ENCODE peak calls at places on chromosome 3, in four cellular contexts. One of them, this sample, is unnamed.

GRCh38 chr3:117010316-117010715 is 300.7 kb downstream of the TUSC7 start:
- DNase-seq in GM12878: no peak
- DNase-seq in HL-60: no peak
- DNase-seq in K562: no peak
- DNase-seq in this sample: no peak

GRCh38 chr3:28349397-28350000 is 875 bp upstream of the AZI2 start:
- DNase-seq in GM12878: no peak
- DNase-seq in HL-60: no peak
- DNase-seq in K562: no peak
- DNase-seq in this sample: no peak

GRCh38 chr3:66609660-66610547 is 109.1 kb upstream of the LRIG1 start:
- DNase-seq in GM12878: no peak
- DNase-seq in HL-60: no peak
- DNase-seq in K562: no peak
- DNase-seq in this sample: no peak

GRCh38 chr3:125602752-125603649 is 7.7 kb upstream of the OSBPL11 start:
- DNase-seq in GM12878: no peak
- DNase-seq in HL-60: no peak
- DNase-seq in K562: no peak
- DNase-seq in this sample: no peak

GRCh38 chr3:52403271-52403841 is 41.5 kb downstream of the SEMA3G start:
- DNase-seq in GM12878: no peak
- DNase-seq in HL-60: no peak
- DNase-seq in K562: no peak
- DNase-seq in this sample: no peak

GRCh38 chr3:140442621-140443020 is 235.2 kb upstream of the TRIM42 start:
- DNase-seq in GM12878: no peak
- DNase-seq in HL-60: no peak
- DNase-seq in K562: no peak
- DNase-seq in this sample: no peak

GRCh38 chr3:149507491-149508324 is 33.2 kb downstream of the TM4SF4 start:
- DNase-seq in GM12878: peak; percentile 17
- DNase-seq in HL-60: no peak
- DNase-seq in K562: no peak
- DNase-seq in this sample: no peak

GRCh38 chr3:1728510-1728909 is 370.2 kb upstream of the CNTN4 start:
- DNase-seq in GM12878: no peak
- DNase-seq in HL-60: no peak
- DNase-seq in K562: no peak
- DNase-seq in this sample: no peak

GRCh38 chr3:23865595-23866396 is 51.0 kb downstream of the NKIRAS1 start:
- DNase-seq in GM12878: peak; percentile 45
- DNase-seq in HL-60: no peak
- DNase-seq in K562: no peak
- DNase-seq in this sample: peak; percentile 22

GRCh38 chr3:129412542-129413198 is 15.8 kb downstream of the EFCAB12 start:
- DNase-seq in GM12878: no peak
- DNase-seq in HL-60: no peak
- DNase-seq in K562: no peak
- DNase-seq in this sample: no peak

GRCh38 chr3:14508966-14509795 is 31.0 kb downstream of the GRIP2 start:
- DNase-seq in GM12878: no peak
- DNase-seq in HL-60: peak; percentile 43
- DNase-seq in K562: peak; percentile 96
- DNase-seq in this sample: peak; percentile 92

GRCh38 chr3:71010731-71011455 is 572.6 kb downstream of the FOXP1 start:
- DNase-seq in GM12878: peak; percentile 20
- DNase-seq in HL-60: no peak
- DNase-seq in K562: peak; percentile 41
- DNase-seq in this sample: no peak

GRCh38 chr3:149085828-149086231 is 503 bp downstream of the HLTF start:
- DNase-seq in GM12878: no peak
- DNase-seq in HL-60: no peak
- DNase-seq in K562: peak; percentile 37
- DNase-seq in this sample: no peak

GRCh38 chr3:4776980-4777581 is 202.2 kb upstream of the BHLHE40 start:
- DNase-seq in GM12878: peak; percentile 98
- DNase-seq in HL-60: no peak
- DNase-seq in K562: no peak
- DNase-seq in this sample: peak; percentile 50

GRCh38 chr3:172868565-172869172 is 118.1 kb downstream of the ECT2 start:
- DNase-seq in GM12878: no peak
- DNase-seq in HL-60: no peak
- DNase-seq in K562: no peak
- DNase-seq in this sample: no peak

GRCh38 chr3:23302276-23302675 is 99.1 kb downstream of the UBE2E2 start:
- DNase-seq in GM12878: no peak
- DNase-seq in HL-60: no peak
- DNase-seq in K562: no peak
- DNase-seq in this sample: no peak

GRCh38 chr3:136194409-136195257 is 1.5 kb downstream of the MSL2 start:
- DNase-seq in GM12878: peak; percentile 24
- DNase-seq in HL-60: no peak
- DNase-seq in K562: no peak
- DNase-seq in this sample: no peak

GRCh38 chr3:113695818-113696645 is at the start of gene USF3:
- DNase-seq in GM12878: peak; percentile 30
- DNase-seq in HL-60: peak; percentile 39
- DNase-seq in K562: peak; percentile 88
- DNase-seq in this sample: peak; percentile 81

GRCh38 chr3:61060421-61060861 is 190.8 kb downstream of the FHIT start:
- DNase-seq in GM12878: no peak
- DNase-seq in HL-60: no peak
- DNase-seq in K562: no peak
- DNase-seq in this sample: no peak

GRCh38 chr3:23709987-23710386 is 95.8 kb upstream of the UBE2E1 start:
- DNase-seq in GM12878: no peak
- DNase-seq in HL-60: no peak
- DNase-seq in K562: no peak
- DNase-seq in this sample: no peak

GRCh38 chr3:66239513-66240135 is 18.8 kb downstream of the SLC25A26 start:
- DNase-seq in GM12878: no peak
- DNase-seq in HL-60: no peak
- DNase-seq in K562: no peak
- DNase-seq in this sample: no peak

GRCh38 chr3:50529996-50530706 is 26.7 kb upstream of the CACNA2D2 start:
- DNase-seq in GM12878: no peak
- DNase-seq in HL-60: no peak
- DNase-seq in K562: no peak
- DNase-seq in this sample: no peak

GRCh38 chr3:25902586-25902985 is 112.7 kb downstream of the OXSM start:
- DNase-seq in GM12878: no peak
- DNase-seq in HL-60: no peak
- DNase-seq in K562: no peak
- DNase-seq in this sample: no peak

GRCh38 chr3:49124991-49125670 is 4.5 kb upstream of the USP19 start:
- DNase-seq in GM12878: no peak
- DNase-seq in HL-60: no peak
- DNase-seq in K562: no peak
- DNase-seq in this sample: no peak

GRCh38 chr3:10772230-10773161 is 43.5 kb upstream of the SLC6A11 start:
- DNase-seq in GM12878: no peak
- DNase-seq in HL-60: no peak
- DNase-seq in K562: peak; percentile 29
- DNase-seq in this sample: no peak

GRCh38 chr3:142027713-142028112 is 121.6 kb downstream of the TFDP2 start:
- DNase-seq in GM12878: no peak
- DNase-seq in HL-60: no peak
- DNase-seq in K562: no peak
- DNase-seq in this sample: no peak

GRCh38 chr3:113110263-113110662 is 101.1 kb upstream of the BOC start:
- DNase-seq in GM12878: no peak
- DNase-seq in HL-60: no peak
- DNase-seq in K562: no peak
- DNase-seq in this sample: no peak

GRCh38 chr3:122560680-122561079 is 3.4 kb downstream of the PARP9 start:
- DNase-seq in GM12878: peak; percentile 63
- DNase-seq in HL-60: no peak
- DNase-seq in K562: peak; percentile 8
- DNase-seq in this sample: no peak

GRCh38 chr3:169811606-169812123 is 1.0 kb upstream of the LRRIQ4 start:
- DNase-seq in GM12878: no peak
- DNase-seq in HL-60: peak; percentile 29
- DNase-seq in K562: no peak
- DNase-seq in this sample: no peak

GRCh38 chr3:129481783-129482332 is 41.8 kb downstream of the IFT122 start:
- DNase-seq in GM12878: no peak
- DNase-seq in HL-60: no peak
- DNase-seq in K562: peak; percentile 23
- DNase-seq in this sample: no peak

GRCh38 chr3:159458010-159458409 is 530.6 kb upstream of the IL12A start:
- DNase-seq in GM12878: no peak
- DNase-seq in HL-60: no peak
- DNase-seq in K562: no peak
- DNase-seq in this sample: no peak

GRCh38 chr3:56314842-56315241 is 153.4 kb downstream of the ERC2 start:
- DNase-seq in GM12878: no peak
- DNase-seq in HL-60: no peak
- DNase-seq in K562: no peak
- DNase-seq in this sample: no peak

GRCh38 chr3:189108032-189108431 is 63.7 kb upstream of the TPRG1 start:
- DNase-seq in GM12878: no peak
- DNase-seq in HL-60: no peak
- DNase-seq in K562: no peak
- DNase-seq in this sample: no peak
- TF ChIP-seq SPI1 in GM12878: no peak
- TF ChIP-seq SPI1 in HL-60: no peak
- TF ChIP-seq SPI1 in K562: no peak
- TF ChIP-seq SPI1 in this sample: no peak

GRCh38 chr3:43609406-43609805 is 12.4 kb downstream of the ANO10 start:
- DNase-seq in GM12878: no peak
- DNase-seq in HL-60: no peak
- DNase-seq in K562: no peak
- DNase-seq in this sample: no peak

GRCh38 chr3:43606274-43606673 is 15.5 kb downstream of the ANO10 start:
- DNase-seq in GM12878: no peak
- DNase-seq in HL-60: no peak
- DNase-seq in K562: no peak
- DNase-seq in this sample: no peak
- TF ChIP-seq SPI1 in GM12878: no peak
- TF ChIP-seq SPI1 in HL-60: no peak
- TF ChIP-seq SPI1 in K562: no peak
- TF ChIP-seq SPI1 in this sample: no peak

GRCh38 chr3:105401691-105402149 is 35.0 kb downstream of the ALCAM start:
- DNase-seq in GM12878: no peak
- DNase-seq in HL-60: no peak
- DNase-seq in K562: no peak
- DNase-seq in this sample: no peak
- TF ChIP-seq SPI1 in GM12878: no peak
- TF ChIP-seq SPI1 in HL-60: no peak
- TF ChIP-seq SPI1 in K562: no peak
- TF ChIP-seq SPI1 in this sample: no peak

GRCh38 chr3:124411729-124412128 is 318.5 kb upstream of the UMPS start:
- DNase-seq in GM12878: no peak
- DNase-seq in HL-60: no peak
- DNase-seq in K562: no peak
- DNase-seq in this sample: no peak

GRCh38 chr3:124412642-124413041 is 317.6 kb upstream of the UMPS start:
- DNase-seq in GM12878: no peak
- DNase-seq in HL-60: no peak
- DNase-seq in K562: no peak
- DNase-seq in this sample: no peak

GRCh38 chr3:124407260-124407659 is 323.0 kb upstream of the UMPS start:
- DNase-seq in GM12878: no peak
- DNase-seq in HL-60: no peak
- DNase-seq in K562: no peak
- DNase-seq in this sample: no peak

GRCh38 chr3:124410471-124410870 is 319.8 kb upstream of the UMPS start:
- DNase-seq in GM12878: no peak
- DNase-seq in HL-60: no peak
- DNase-seq in K562: no peak
- DNase-seq in this sample: no peak

DNA sequence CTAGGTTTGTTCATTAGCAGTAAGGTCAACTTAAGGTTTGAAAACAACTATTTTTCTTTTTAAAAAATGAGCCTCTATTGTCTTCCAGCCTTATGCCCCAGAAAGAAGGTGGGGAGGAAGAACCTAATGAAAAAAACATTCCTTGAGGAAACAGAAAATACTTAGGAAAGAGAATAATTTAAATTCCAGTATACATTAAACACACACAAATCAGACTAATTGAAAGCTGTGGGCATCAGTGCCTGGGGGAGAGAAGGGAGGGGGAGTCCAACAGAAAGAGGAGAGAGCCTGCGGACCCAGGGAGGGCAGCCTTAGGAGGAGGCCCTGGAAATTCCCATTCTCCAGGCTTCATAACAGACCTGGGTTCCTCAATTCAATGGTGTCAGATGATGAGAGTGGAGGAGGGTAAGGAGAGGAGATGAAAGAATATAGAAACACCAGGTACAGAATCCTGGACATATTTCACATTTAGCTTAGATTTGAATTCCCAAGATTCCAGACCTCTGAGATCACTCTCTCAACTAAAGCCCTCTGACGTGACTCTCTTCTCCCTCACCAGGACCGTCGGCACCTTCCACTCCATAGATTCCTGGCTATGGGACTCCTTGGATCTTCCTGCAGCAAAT is 320.5 kb upstream of the UMPS start:
- DNase-seq in GM12878: no peak
- DNase-seq in HL-60: no peak
- DNase-seq in K562: no peak
- DNase-seq in this sample: no peak
- TF ChIP-seq SPI1 in GM12878: no peak
- TF ChIP-seq SPI1 in HL-60: no peak
- TF ChIP-seq SPI1 in K562: no peak
- TF ChIP-seq SPI1 in this sample: no peak

DNA sequence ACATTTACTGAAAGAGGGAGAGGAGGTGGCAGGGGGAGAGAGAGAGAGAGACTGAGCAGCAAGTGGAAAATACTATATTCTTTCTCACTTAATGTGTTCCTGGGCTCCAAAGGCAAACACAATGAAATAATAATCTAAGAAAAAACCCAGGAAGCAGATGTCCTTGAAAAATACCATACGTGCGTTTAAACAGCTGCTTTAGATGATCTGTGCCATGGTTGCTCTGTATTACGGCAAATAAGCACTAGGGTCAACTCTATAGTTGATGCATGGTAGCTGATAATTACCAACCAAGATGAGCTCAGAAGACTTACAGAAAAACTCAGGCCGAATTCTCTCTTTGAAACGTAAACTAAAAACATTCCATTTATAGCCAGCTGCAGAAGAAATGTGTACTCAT is 410.3 kb upstream of the TBL1XR1 start:
- DNase-seq in GM12878: no peak
- DNase-seq in HL-60: no peak
- DNase-seq in K562: no peak
- DNase-seq in this sample: no peak
- TF ChIP-seq SPI1 in GM12878: no peak
- TF ChIP-seq SPI1 in HL-60: no peak
- TF ChIP-seq SPI1 in K562: no peak
- TF ChIP-seq SPI1 in this sample: no peak

DNA sequence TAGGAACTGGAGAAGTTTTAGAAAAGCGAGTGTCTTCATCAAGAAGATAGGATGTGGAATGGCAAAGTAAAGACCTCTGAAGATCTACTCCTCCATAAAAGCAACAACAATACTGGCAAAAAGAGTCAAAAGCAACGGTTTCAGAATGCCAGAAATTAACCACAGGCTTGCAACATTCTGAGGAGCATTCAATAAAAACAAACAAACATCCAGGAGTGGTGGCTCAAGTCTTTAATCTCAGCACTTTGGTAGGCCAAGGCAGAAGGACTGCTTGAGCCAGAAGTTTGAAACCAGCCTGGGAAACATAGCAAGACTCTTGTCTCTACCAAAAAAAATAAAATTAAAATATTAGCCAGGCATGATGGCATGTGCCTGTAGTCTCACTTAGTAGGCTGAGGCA is 143.2 kb upstream of the HACD2 start:
- DNase-seq in GM12878: no peak
- DNase-seq in HL-60: no peak
- DNase-seq in K562: no peak
- DNase-seq in this sample: no peak
- TF ChIP-seq SPI1 in GM12878: no peak
- TF ChIP-seq SPI1 in HL-60: no peak
- TF ChIP-seq SPI1 in K562: no peak
- TF ChIP-seq SPI1 in this sample: no peak

This sample was measured in GM12891.